ENCODE peak calls at places on chromosomes 6 and 20, in nine cellular contexts. One of them, this sample, is unnamed.

GRCh38 chr6:138035070-138035469 is 72.1 kb downstream of the PERP start:
- DNase-seq in KG1: no peak
- DNase-seq in activated CD8-positive, alpha-beta memory T cell treated with anti-CD3 and anti-CD28 coated beads for 4 hours: no peak
- DNase-seq in stimulated activated CD4-positive, alpha-beta T cell treated with anti-CD3 and anti-CD28 coated beads, Interleukin-1b, Interleukin-23, amount 100 ng/mL, for 4 hours: no peak
- DNase-seq in foreskin melanocyte: no peak
- DNase-seq in activated CD4-positive, alpha-beta T cell treated with anti-CD3 and anti-CD28 coated beads, Interleukin-2, amount 50 U/mL, for 24 hours: no peak
- DNase-seq in testis: no peak
- DNase-seq in astrocyte: no peak
- DNase-seq in stimulated activated naive CD8-positive, alpha-beta T cell treated with anti-CD3 and anti-CD28 coated beads, Interleukin-15, Interleukin-2, amounts not matched to agents 100 U/mL and 50 U/mL, for 24 hours: no peak
- DNase-seq in this sample: no peak

GRCh38 chr6:156013155-156013554 is 557.5 kb upstream of the NOX3 start:
- DNase-seq in stimulated activated CD4-positive, alpha-beta T cell treated with anti-CD3 and anti-CD28 coated beads, Interleukin-1b, Interleukin-23, amount 100 ng/mL, for 4 hours: no peak
- DNase-seq in activated CD8-positive, alpha-beta memory T cell treated with anti-CD3 and anti-CD28 coated beads for 4 hours: no peak
- DNase-seq in KG1: peak
- DNase-seq in testis: no peak
- DNase-seq in stimulated activated naive CD8-positive, alpha-beta T cell treated with anti-CD3 and anti-CD28 coated beads, Interleukin-15, Interleukin-2, amounts not matched to agents 100 U/mL and 50 U/mL, for 24 hours: no peak
- DNase-seq in activated CD4-positive, alpha-beta T cell treated with anti-CD3 and anti-CD28 coated beads, Interleukin-2, amount 50 U/mL, for 24 hours: no peak
- DNase-seq in astrocyte: no peak
- DNase-seq in foreskin melanocyte: no peak
- DNase-seq in this sample: no peak

GRCh38 chr6:34360556-34360955 is 31.9 kb downstream of the NUDT3 start:
- DNase-seq in foreskin melanocyte: no peak
- DNase-seq in astrocyte: peak
- DNase-seq in stimulated activated naive CD8-positive, alpha-beta T cell treated with anti-CD3 and anti-CD28 coated beads, Interleukin-15, Interleukin-2, amounts not matched to agents 100 U/mL and 50 U/mL, for 24 hours: no peak
- DNase-seq in activated CD4-positive, alpha-beta T cell treated with anti-CD3 and anti-CD28 coated beads, Interleukin-2, amount 50 U/mL, for 24 hours: no peak
- DNase-seq in KG1: no peak
- DNase-seq in testis: no peak
- DNase-seq in stimulated activated CD4-positive, alpha-beta T cell treated with anti-CD3 and anti-CD28 coated beads, Interleukin-1b, Interleukin-23, amount 100 ng/mL, for 4 hours: no peak
- DNase-seq in activated CD8-positive, alpha-beta memory T cell treated with anti-CD3 and anti-CD28 coated beads for 4 hours: no peak
- DNase-seq in this sample: no peak

GRCh38 chr20:41055679-41056078 is 27.1 kb downstream of the TOP1 start:
- DNase-seq in activated CD4-positive, alpha-beta T cell treated with anti-CD3 and anti-CD28 coated beads, Interleukin-2, amount 50 U/mL, for 24 hours: no peak
- DNase-seq in stimulated activated naive CD8-positive, alpha-beta T cell treated with anti-CD3 and anti-CD28 coated beads, Interleukin-15, Interleukin-2, amounts not matched to agents 100 U/mL and 50 U/mL, for 24 hours: no peak
- DNase-seq in KG1: no peak
- DNase-seq in stimulated activated CD4-positive, alpha-beta T cell treated with anti-CD3 and anti-CD28 coated beads, Interleukin-1b, Interleukin-23, amount 100 ng/mL, for 4 hours: no peak
- DNase-seq in activated CD8-positive, alpha-beta memory T cell treated with anti-CD3 and anti-CD28 coated beads for 4 hours: no peak
- DNase-seq in testis: no peak
- DNase-seq in astrocyte: no peak
- DNase-seq in foreskin melanocyte: no peak
- DNase-seq in this sample: no peak

GRCh38 chr6:11139051-11139960 is 27.8 kb upstream of the ERVFRD-1 start:
- DNase-seq in stimulated activated naive CD8-positive, alpha-beta T cell treated with anti-CD3 and anti-CD28 coated beads, Interleukin-15, Interleukin-2, amounts not matched to agents 100 U/mL and 50 U/mL, for 24 hours: no peak
- DNase-seq in activated CD8-positive, alpha-beta memory T cell treated with anti-CD3 and anti-CD28 coated beads for 4 hours: no peak
- DNase-seq in KG1: no peak
- DNase-seq in astrocyte: peak
- DNase-seq in foreskin melanocyte: no peak
- DNase-seq in activated CD4-positive, alpha-beta T cell treated with anti-CD3 and anti-CD28 coated beads, Interleukin-2, amount 50 U/mL, for 24 hours: no peak
- DNase-seq in stimulated activated CD4-positive, alpha-beta T cell treated with anti-CD3 and anti-CD28 coated beads, Interleukin-1b, Interleukin-23, amount 100 ng/mL, for 4 hours: no peak
- DNase-seq in testis: no peak
- DNase-seq in this sample: no peak

GRCh38 chr6:34315780-34316179 is 67.0 kb upstream of the SMIM29 start:
- DNase-seq in astrocyte: no peak
- DNase-seq in activated CD8-positive, alpha-beta memory T cell treated with anti-CD3 and anti-CD28 coated beads for 4 hours: no peak
- DNase-seq in activated CD4-positive, alpha-beta T cell treated with anti-CD3 and anti-CD28 coated beads, Interleukin-2, amount 50 U/mL, for 24 hours: no peak
- DNase-seq in KG1: peak
- DNase-seq in foreskin melanocyte: no peak
- DNase-seq in stimulated activated naive CD8-positive, alpha-beta T cell treated with anti-CD3 and anti-CD28 coated beads, Interleukin-15, Interleukin-2, amounts not matched to agents 100 U/mL and 50 U/mL, for 24 hours: peak
- DNase-seq in stimulated activated CD4-positive, alpha-beta T cell treated with anti-CD3 and anti-CD28 coated beads, Interleukin-1b, Interleukin-23, amount 100 ng/mL, for 4 hours: no peak
- DNase-seq in testis: no peak
- DNase-seq in this sample: no peak

GRCh38 chr6:155782320-155782730 is 326.7 kb upstream of the NOX3 start:
- DNase-seq in activated CD4-positive, alpha-beta T cell treated with anti-CD3 and anti-CD28 coated beads, Interleukin-2, amount 50 U/mL, for 24 hours: no peak
- DNase-seq in KG1: no peak
- DNase-seq in astrocyte: peak
- DNase-seq in stimulated activated CD4-positive, alpha-beta T cell treated with anti-CD3 and anti-CD28 coated beads, Interleukin-1b, Interleukin-23, amount 100 ng/mL, for 4 hours: no peak
- DNase-seq in foreskin melanocyte: peak
- DNase-seq in stimulated activated naive CD8-positive, alpha-beta T cell treated with anti-CD3 and anti-CD28 coated beads, Interleukin-15, Interleukin-2, amounts not matched to agents 100 U/mL and 50 U/mL, for 24 hours: no peak
- DNase-seq in testis: no peak
- DNase-seq in activated CD8-positive, alpha-beta memory T cell treated with anti-CD3 and anti-CD28 coated beads for 4 hours: no peak
- DNase-seq in this sample: no peak

GRCh38 chr6:159279790-159280277 is 110.6 kb downstream of the FNDC1 start:
- DNase-seq in testis: no peak
- DNase-seq in stimulated activated CD4-positive, alpha-beta T cell treated with anti-CD3 and anti-CD28 coated beads, Interleukin-1b, Interleukin-23, amount 100 ng/mL, for 4 hours: no peak
- DNase-seq in foreskin melanocyte: no peak
- DNase-seq in stimulated activated naive CD8-positive, alpha-beta T cell treated with anti-CD3 and anti-CD28 coated beads, Interleukin-15, Interleukin-2, amounts not matched to agents 100 U/mL and 50 U/mL, for 24 hours: no peak
- DNase-seq in KG1: no peak
- DNase-seq in activated CD4-positive, alpha-beta T cell treated with anti-CD3 and anti-CD28 coated beads, Interleukin-2, amount 50 U/mL, for 24 hours: no peak
- DNase-seq in astrocyte: peak
- DNase-seq in activated CD8-positive, alpha-beta memory T cell treated with anti-CD3 and anti-CD28 coated beads for 4 hours: no peak
- DNase-seq in this sample: no peak

GRCh38 chr20:46400253-46400652 is 6.2 kb downstream of the ELMO2 start:
- DNase-seq in foreskin melanocyte: peak
- DNase-seq in stimulated activated CD4-positive, alpha-beta T cell treated with anti-CD3 and anti-CD28 coated beads, Interleukin-1b, Interleukin-23, amount 100 ng/mL, for 4 hours: no peak
- DNase-seq in astrocyte: peak
- DNase-seq in testis: peak
- DNase-seq in activated CD8-positive, alpha-beta memory T cell treated with anti-CD3 and anti-CD28 coated beads for 4 hours: no peak
- DNase-seq in activated CD4-positive, alpha-beta T cell treated with anti-CD3 and anti-CD28 coated beads, Interleukin-2, amount 50 U/mL, for 24 hours: no peak
- DNase-seq in KG1: no peak
- DNase-seq in stimulated activated naive CD8-positive, alpha-beta T cell treated with anti-CD3 and anti-CD28 coated beads, Interleukin-15, Interleukin-2, amounts not matched to agents 100 U/mL and 50 U/mL, for 24 hours: no peak
- DNase-seq in this sample: no peak

GRCh38 chr6:44264154-44265002 is 973 bp downstream of the NFKBIE start:
- DNase-seq in KG1: peak
- DNase-seq in astrocyte: no peak
- DNase-seq in stimulated activated CD4-positive, alpha-beta T cell treated with anti-CD3 and anti-CD28 coated beads, Interleukin-1b, Interleukin-23, amount 100 ng/mL, for 4 hours: no peak
- DNase-seq in activated CD4-positive, alpha-beta T cell treated with anti-CD3 and anti-CD28 coated beads, Interleukin-2, amount 50 U/mL, for 24 hours: no peak
- DNase-seq in foreskin melanocyte: no peak
- DNase-seq in activated CD8-positive, alpha-beta memory T cell treated with anti-CD3 and anti-CD28 coated beads for 4 hours: no peak
- DNase-seq in stimulated activated naive CD8-positive, alpha-beta T cell treated with anti-CD3 and anti-CD28 coated beads, Interleukin-15, Interleukin-2, amounts not matched to agents 100 U/mL and 50 U/mL, for 24 hours: peak
- DNase-seq in testis: peak
- DNase-seq in this sample: peak

GRCh38 chr6:43402819-43403218 is 24.5 kb upstream of the ABCC10 start:
- DNase-seq in activated CD8-positive, alpha-beta memory T cell treated with anti-CD3 and anti-CD28 coated beads for 4 hours: no peak
- DNase-seq in testis: no peak
- DNase-seq in astrocyte: no peak
- DNase-seq in stimulated activated naive CD8-positive, alpha-beta T cell treated with anti-CD3 and anti-CD28 coated beads, Interleukin-15, Interleukin-2, amounts not matched to agents 100 U/mL and 50 U/mL, for 24 hours: no peak
- DNase-seq in activated CD4-positive, alpha-beta T cell treated with anti-CD3 and anti-CD28 coated beads, Interleukin-2, amount 50 U/mL, for 24 hours: no peak
- DNase-seq in foreskin melanocyte: peak
- DNase-seq in KG1: no peak
- DNase-seq in stimulated activated CD4-positive, alpha-beta T cell treated with anti-CD3 and anti-CD28 coated beads, Interleukin-1b, Interleukin-23, amount 100 ng/mL, for 4 hours: no peak
- DNase-seq in this sample: no peak

GRCh38 chr20:62136283-62137091 is 6.7 kb downstream of the PSMA7 start:
- DNase-seq in foreskin melanocyte: peak
- DNase-seq in stimulated activated CD4-positive, alpha-beta T cell treated with anti-CD3 and anti-CD28 coated beads, Interleukin-1b, Interleukin-23, amount 100 ng/mL, for 4 hours: peak
- DNase-seq in stimulated activated naive CD8-positive, alpha-beta T cell treated with anti-CD3 and anti-CD28 coated beads, Interleukin-15, Interleukin-2, amounts not matched to agents 100 U/mL and 50 U/mL, for 24 hours: peak
- DNase-seq in KG1: peak
- DNase-seq in testis: peak
- DNase-seq in activated CD8-positive, alpha-beta memory T cell treated with anti-CD3 and anti-CD28 coated beads for 4 hours: peak
- DNase-seq in astrocyte: peak
- DNase-seq in activated CD4-positive, alpha-beta T cell treated with anti-CD3 and anti-CD28 coated beads, Interleukin-2, amount 50 U/mL, for 24 hours: no peak
- DNase-seq in this sample: peak

GRCh38 chr6:5054427-5054873 is 30.7 kb upstream of the PPP1R3G start:
- DNase-seq in KG1: no peak
- DNase-seq in foreskin melanocyte: no peak
- DNase-seq in activated CD4-positive, alpha-beta T cell treated with anti-CD3 and anti-CD28 coated beads, Interleukin-2, amount 50 U/mL, for 24 hours: no peak
- DNase-seq in activated CD8-positive, alpha-beta memory T cell treated with anti-CD3 and anti-CD28 coated beads for 4 hours: no peak
- DNase-seq in stimulated activated naive CD8-positive, alpha-beta T cell treated with anti-CD3 and anti-CD28 coated beads, Interleukin-15, Interleukin-2, amounts not matched to agents 100 U/mL and 50 U/mL, for 24 hours: no peak
- DNase-seq in stimulated activated CD4-positive, alpha-beta T cell treated with anti-CD3 and anti-CD28 coated beads, Interleukin-1b, Interleukin-23, amount 100 ng/mL, for 4 hours: no peak
- DNase-seq in astrocyte: peak
- DNase-seq in testis: no peak
- DNase-seq in this sample: no peak

GRCh38 chr6:113585246-113585645 is 271.9 kb upstream of the MARCKS start:
- DNase-seq in activated CD8-positive, alpha-beta memory T cell treated with anti-CD3 and anti-CD28 coated beads for 4 hours: no peak
- DNase-seq in activated CD4-positive, alpha-beta T cell treated with anti-CD3 and anti-CD28 coated beads, Interleukin-2, amount 50 U/mL, for 24 hours: no peak
- DNase-seq in stimulated activated CD4-positive, alpha-beta T cell treated with anti-CD3 and anti-CD28 coated beads, Interleukin-1b, Interleukin-23, amount 100 ng/mL, for 4 hours: no peak
- DNase-seq in KG1: no peak
- DNase-seq in stimulated activated naive CD8-positive, alpha-beta T cell treated with anti-CD3 and anti-CD28 coated beads, Interleukin-15, Interleukin-2, amounts not matched to agents 100 U/mL and 50 U/mL, for 24 hours: no peak
- DNase-seq in foreskin melanocyte: no peak
- DNase-seq in testis: no peak
- DNase-seq in astrocyte: peak
- DNase-seq in this sample: no peak

GRCh38 chr6:83352413-83352812 is 78.4 kb downstream of the ME1 start:
- DNase-seq in astrocyte: no peak
- DNase-seq in stimulated activated naive CD8-positive, alpha-beta T cell treated with anti-CD3 and anti-CD28 coated beads, Interleukin-15, Interleukin-2, amounts not matched to agents 100 U/mL and 50 U/mL, for 24 hours: no peak
- DNase-seq in activated CD8-positive, alpha-beta memory T cell treated with anti-CD3 and anti-CD28 coated beads for 4 hours: no peak
- DNase-seq in testis: no peak
- DNase-seq in foreskin melanocyte: no peak
- DNase-seq in activated CD4-positive, alpha-beta T cell treated with anti-CD3 and anti-CD28 coated beads, Interleukin-2, amount 50 U/mL, for 24 hours: no peak
- DNase-seq in KG1: no peak
- DNase-seq in stimulated activated CD4-positive, alpha-beta T cell treated with anti-CD3 and anti-CD28 coated beads, Interleukin-1b, Interleukin-23, amount 100 ng/mL, for 4 hours: no peak
- DNase-seq in this sample: no peak

GRCh38 chr6:10579803-10580202 is 58.7 kb downstream of the GCNT2 start:
- DNase-seq in stimulated activated naive CD8-positive, alpha-beta T cell treated with anti-CD3 and anti-CD28 coated beads, Interleukin-15, Interleukin-2, amounts not matched to agents 100 U/mL and 50 U/mL, for 24 hours: no peak
- DNase-seq in astrocyte: no peak
- DNase-seq in foreskin melanocyte: no peak
- DNase-seq in KG1: no peak
- DNase-seq in activated CD4-positive, alpha-beta T cell treated with anti-CD3 and anti-CD28 coated beads, Interleukin-2, amount 50 U/mL, for 24 hours: no peak
- DNase-seq in testis: no peak
- DNase-seq in activated CD8-positive, alpha-beta memory T cell treated with anti-CD3 and anti-CD28 coated beads for 4 hours: no peak
- DNase-seq in stimulated activated CD4-positive, alpha-beta T cell treated with anti-CD3 and anti-CD28 coated beads, Interleukin-1b, Interleukin-23, amount 100 ng/mL, for 4 hours: no peak
- DNase-seq in this sample: no peak

GRCh38 chr6:157274471-157275226 is 48.7 kb downstream of the TMEM242 start:
- DNase-seq in foreskin melanocyte: peak
- DNase-seq in activated CD4-positive, alpha-beta T cell treated with anti-CD3 and anti-CD28 coated beads, Interleukin-2, amount 50 U/mL, for 24 hours: peak
- DNase-seq in KG1: peak
- DNase-seq in activated CD8-positive, alpha-beta memory T cell treated with anti-CD3 and anti-CD28 coated beads for 4 hours: peak
- DNase-seq in astrocyte: peak
- DNase-seq in stimulated activated CD4-positive, alpha-beta T cell treated with anti-CD3 and anti-CD28 coated beads, Interleukin-1b, Interleukin-23, amount 100 ng/mL, for 4 hours: peak
- DNase-seq in stimulated activated naive CD8-positive, alpha-beta T cell treated with anti-CD3 and anti-CD28 coated beads, Interleukin-15, Interleukin-2, amounts not matched to agents 100 U/mL and 50 U/mL, for 24 hours: peak
- DNase-seq in testis: peak
- DNase-seq in this sample: peak

GRCh38 chr6:156780117-156780641 is 3.0 kb downstream of the ARID1B start:
- DNase-seq in activated CD8-positive, alpha-beta memory T cell treated with anti-CD3 and anti-CD28 coated beads for 4 hours: no peak
- DNase-seq in foreskin melanocyte: peak
- DNase-seq in astrocyte: peak
- DNase-seq in activated CD4-positive, alpha-beta T cell treated with anti-CD3 and anti-CD28 coated beads, Interleukin-2, amount 50 U/mL, for 24 hours: peak
- DNase-seq in stimulated activated CD4-positive, alpha-beta T cell treated with anti-CD3 and anti-CD28 coated beads, Interleukin-1b, Interleukin-23, amount 100 ng/mL, for 4 hours: no peak
- DNase-seq in testis: peak
- DNase-seq in KG1: peak
- DNase-seq in stimulated activated naive CD8-positive, alpha-beta T cell treated with anti-CD3 and anti-CD28 coated beads, Interleukin-15, Interleukin-2, amounts not matched to agents 100 U/mL and 50 U/mL, for 24 hours: peak
- DNase-seq in this sample: peak

GRCh38 chr6:168956884-168957730 is 296.5 kb downstream of the THBS2 start:
- DNase-seq in stimulated activated CD4-positive, alpha-beta T cell treated with anti-CD3 and anti-CD28 coated beads, Interleukin-1b, Interleukin-23, amount 100 ng/mL, for 4 hours: peak
- DNase-seq in testis: peak
- DNase-seq in astrocyte: peak
- DNase-seq in foreskin melanocyte: peak
- DNase-seq in activated CD8-positive, alpha-beta memory T cell treated with anti-CD3 and anti-CD28 coated beads for 4 hours: no peak
- DNase-seq in activated CD4-positive, alpha-beta T cell treated with anti-CD3 and anti-CD28 coated beads, Interleukin-2, amount 50 U/mL, for 24 hours: peak
- DNase-seq in KG1: peak
- DNase-seq in stimulated activated naive CD8-positive, alpha-beta T cell treated with anti-CD3 and anti-CD28 coated beads, Interleukin-15, Interleukin-2, amounts not matched to agents 100 U/mL and 50 U/mL, for 24 hours: peak
- DNase-seq in this sample: no peak

GRCh38 chr6:43817192-43817591 is 47.2 kb downstream of the VEGFA start:
- DNase-seq in stimulated activated naive CD8-positive, alpha-beta T cell treated with anti-CD3 and anti-CD28 coated beads, Interleukin-15, Interleukin-2, amounts not matched to agents 100 U/mL and 50 U/mL, for 24 hours: peak
- DNase-seq in stimulated activated CD4-positive, alpha-beta T cell treated with anti-CD3 and anti-CD28 coated beads, Interleukin-1b, Interleukin-23, amount 100 ng/mL, for 4 hours: peak
- DNase-seq in activated CD8-positive, alpha-beta memory T cell treated with anti-CD3 and anti-CD28 coated beads for 4 hours: no peak
- DNase-seq in KG1: no peak
- DNase-seq in foreskin melanocyte: no peak
- DNase-seq in activated CD4-positive, alpha-beta T cell treated with anti-CD3 and anti-CD28 coated beads, Interleukin-2, amount 50 U/mL, for 24 hours: no peak
- DNase-seq in astrocyte: no peak
- DNase-seq in testis: no peak
- DNase-seq in this sample: no peak

GRCh38 chr6:34462561-34462971 is 3.3 kb upstream of the PACSIN1 start:
- DNase-seq in astrocyte: no peak
- DNase-seq in KG1: no peak
- DNase-seq in activated CD8-positive, alpha-beta memory T cell treated with anti-CD3 and anti-CD28 coated beads for 4 hours: no peak
- DNase-seq in stimulated activated naive CD8-positive, alpha-beta T cell treated with anti-CD3 and anti-CD28 coated beads, Interleukin-15, Interleukin-2, amounts not matched to agents 100 U/mL and 50 U/mL, for 24 hours: no peak
- DNase-seq in activated CD4-positive, alpha-beta T cell treated with anti-CD3 and anti-CD28 coated beads, Interleukin-2, amount 50 U/mL, for 24 hours: no peak
- DNase-seq in foreskin melanocyte: no peak
- DNase-seq in stimulated activated CD4-positive, alpha-beta T cell treated with anti-CD3 and anti-CD28 coated beads, Interleukin-1b, Interleukin-23, amount 100 ng/mL, for 4 hours: no peak
- DNase-seq in testis: no peak
- DNase-seq in this sample: no peak

GRCh38 chr20:18585134-18585533 is 2.7 kb upstream of the DTD1 start:
- DNase-seq in KG1: no peak
- DNase-seq in activated CD8-positive, alpha-beta memory T cell treated with anti-CD3 and anti-CD28 coated beads for 4 hours: no peak
- DNase-seq in stimulated activated CD4-positive, alpha-beta T cell treated with anti-CD3 and anti-CD28 coated beads, Interleukin-1b, Interleukin-23, amount 100 ng/mL, for 4 hours: no peak
- DNase-seq in testis: no peak
- DNase-seq in foreskin melanocyte: peak
- DNase-seq in astrocyte: peak
- DNase-seq in activated CD4-positive, alpha-beta T cell treated with anti-CD3 and anti-CD28 coated beads, Interleukin-2, amount 50 U/mL, for 24 hours: no peak
- DNase-seq in stimulated activated naive CD8-positive, alpha-beta T cell treated with anti-CD3 and anti-CD28 coated beads, Interleukin-15, Interleukin-2, amounts not matched to agents 100 U/mL and 50 U/mL, for 24 hours: no peak
- DNase-seq in this sample: no peak

GRCh38 chr6:51021171-51021570 is 202.5 kb downstream of the TFAP2B start:
- DNase-seq in KG1: no peak
- DNase-seq in stimulated activated naive CD8-positive, alpha-beta T cell treated with anti-CD3 and anti-CD28 coated beads, Interleukin-15, Interleukin-2, amounts not matched to agents 100 U/mL and 50 U/mL, for 24 hours: no peak
- DNase-seq in activated CD4-positive, alpha-beta T cell treated with anti-CD3 and anti-CD28 coated beads, Interleukin-2, amount 50 U/mL, for 24 hours: no peak
- DNase-seq in activated CD8-positive, alpha-beta memory T cell treated with anti-CD3 and anti-CD28 coated beads for 4 hours: no peak
- DNase-seq in stimulated activated CD4-positive, alpha-beta T cell treated with anti-CD3 and anti-CD28 coated beads, Interleukin-1b, Interleukin-23, amount 100 ng/mL, for 4 hours: no peak
- DNase-seq in foreskin melanocyte: no peak
- DNase-seq in testis: no peak
- DNase-seq in astrocyte: no peak
- DNase-seq in this sample: no peak

This sample was measured in central memory CD8-positive, alpha-beta T cell.